ENCODE peak calls at places on chromosomes 6 and 20, in six cellular contexts. U is HCT116, D is endothelial cell of umbilical vein, C is prostate gland, M is suprapubic skin, I is H1. F is an unnamed sample.

GRCh38 chr6:37339911-37340638 is 13.7 kb upstream of the RNF8 start:
- DNase-seq in U (no peak), D (no peak), C (no peak), M (no peak), I (no peak), F (no peak)

GRCh38 chr20:45088247-45088646 is 12.7 kb downstream of the KCNS1 start:
- DNase-seq in U (no peak), D (no peak), C (no peak), M (no peak), I (no peak), F (no peak)

GRCh38 chr6:89410231-89411018 is 1.6 kb downstream of the RRAGD start:
- DNase-seq in U (no peak), D (no peak), C (no peak), M (no peak), I (no peak), F (no peak)

GRCh38 chr20:14782731-14783130 is 445.3 kb upstream of the FLRT3 start:
- DNase-seq in U (no peak), D (no peak), C (no peak), M (no peak), I (no peak), F (no peak)

GRCh38 chr6:8707956-8708772 is 272.8 kb upstream of the SLC35B3 start:
- DNase-seq in U (peak), D (no peak), C (peak), M (no peak), I (no peak), F (peak)

GRCh38 chr20:32497589-32498224 is 87.4 kb downstream of the NOL4L start:
- DNase-seq in U (no peak), D (peak), C (no peak), M (peak), I (no peak), F (no peak)

GRCh38 chr6:68427630-68428029 is 207.5 kb upstream of the ADGRB3 start:
- DNase-seq in U (no peak), D (no peak), C (no peak), M (no peak), I (no peak), F (no peak)

GRCh38 chr6:112214749-112215269 is 39.6 kb downstream of the LAMA4 start:
- DNase-seq in U (no peak), D (peak), C (no peak), M (no peak), I (no peak), F (no peak)

GRCh38 chr6:126054258-126054702 is 67.9 kb downstream of the TRMT11 start:
- DNase-seq in U (no peak), D (no peak), C (no peak), M (no peak), I (no peak), F (no peak)

GRCh38 chr6:76441850-76442249 is 369.4 kb upstream of the IMPG1 start:
- DNase-seq in U (no peak), D (no peak), C (no peak), M (no peak), I (no peak), F (no peak)

GRCh38 chr6:167832497-167833395 is 6.0 kb downstream of the AFDN start:
- DNase-seq in U (no peak), D (no peak), C (peak), M (no peak), I (no peak), F (no peak)

GRCh38 chr20:12928358-12928754 is 80.4 kb upstream of the SPTLC3 start:
- DNase-seq in U (no peak), D (no peak), C (no peak), M (no peak), I (no peak), F (no peak)

GRCh38 chr6:11731423-11731822 is 47.2 kb downstream of the ADTRP start:
- DNase-seq in U (no peak), D (no peak), C (no peak), M (no peak), I (no peak), F (no peak)

GRCh38 chr6:1131285-1132079 is 180.4 kb upstream of the FOXQ1 start:
- DNase-seq in U (no peak), D (no peak), C (no peak), M (no peak), I (no peak), F (no peak)

GRCh38 chr20:43906505-43907034 is 8.1 kb upstream of the TOX2 start:
- DNase-seq in U (no peak), D (no peak), C (no peak), M (no peak), I (no peak), F (no peak)

GRCh38 chr6:133951227-133951626 is 1.8 kb upstream of the TBPL1 start:
- DNase-seq in U (no peak), D (no peak), C (no peak), M (no peak), I (no peak), F (no peak)

GRCh38 chr6:43455034-43455747 is at the start of gene DLK2:
- DNase-seq in U (no peak), D (no peak), C (no peak), M (no peak), I (no peak), F (no peak)

GRCh38 chr6:71468841-71469750 is 180.5 kb downstream of the OGFRL1 start:
- DNase-seq in U (no peak), D (no peak), C (no peak), M (no peak), I (no peak), F (peak)

GRCh38 chr6:75657327-75657726 is 55.6 kb downstream of the SENP6 start:
- DNase-seq in U (no peak), D (no peak), C (no peak), M (no peak), I (no peak), F (no peak)

GRCh38 chr20:60851826-60852704 is 400.0 kb upstream of the CDH4 start:
- DNase-seq in U (no peak), D (no peak), C (no peak), M (no peak), I (peak), F (no peak)

GRCh38 chr6:157981395-157982296 is at the start of gene SYNJ2:
- DNase-seq in U (no peak), D (peak), C (peak), M (peak), I (peak), F (peak)

GRCh38 chr6:167570460-167571400 is 245.8 kb downstream of the TTLL2 start:
- DNase-seq in U (no peak), D (no peak), C (no peak), M (no peak), I (no peak), F (peak)

GRCh38 chr6:128118401-128118800 is 217.5 kb upstream of the THEMIS start:
- DNase-seq in U (no peak), D (peak), C (no peak), M (no peak), I (no peak), F (no peak)

GRCh38 chr20:31869673-31869941 is 720 bp downstream of the DUSP15 start:
- DNase-seq in U (no peak), D (no peak), C (no peak), M (no peak), I (no peak), F (no peak)

GRCh38 chr20:56987992-56988391 is 278.4 kb downstream of the BMP7 start:
- DNase-seq in U (no peak), D (no peak), C (no peak), M (no peak), I (no peak), F (no peak)

GRCh38 chr6:112282217-112282616 is 27.9 kb upstream of the LAMA4 start:
- DNase-seq in U (no peak), D (peak), C (no peak), M (no peak), I (no peak), F (peak)

GRCh38 chr6:142030115-142030619 is 102.6 kb upstream of the GJE1 start:
- DNase-seq in U (no peak), D (peak), C (no peak), M (no peak), I (no peak), F (no peak)

GRCh38 chr6:143449731-143450452 is 603 bp downstream of the ADAT2 start:
- DNase-seq in U (no peak), D (peak), C (peak), M (no peak), I (no peak), F (no peak)

GRCh38 chr6:124937645-124938044 is 24.6 kb upstream of the RNF217 start:
- DNase-seq in U (no peak), D (no peak), C (no peak), M (no peak), I (no peak), F (no peak)

GRCh38 chr20:44768854-44769480 is 23.3 kb downstream of the KCNK15 start:
- DNase-seq in U (no peak), D (no peak), C (no peak), M (no peak), I (no peak), F (no peak)

GRCh38 chr20:41170386-41171105 is 33.2 kb downstream of the PLCG1 start:
- DNase-seq in U (no peak), D (no peak), C (no peak), M (peak), I (no peak), F (peak)

GRCh38 chr6:34981951-34982350 is 92.9 kb downstream of the ANKS1A start:
- DNase-seq in U (no peak), D (no peak), C (no peak), M (no peak), I (no peak), F (no peak)

GRCh38 chr6:14984454-14984853 is 261.4 kb upstream of the JARID2 start:
- DNase-seq in U (no peak), D (no peak), C (no peak), M (no peak), I (no peak), F (no peak)

GRCh38 chr6:85576479-85576878 is 17.2 kb downstream of the SNX14 start:
- DNase-seq in U (no peak), D (peak), C (no peak), M (no peak), I (no peak), F (no peak)

GRCh38 chr6:82458147-82458546 is 94.5 kb downstream of the TPBG start:
- DNase-seq in U (no peak), D (no peak), C (no peak), M (no peak), I (no peak), F (no peak)

GRCh38 chr20:50190251-50191064 is at the start of gene CEBPB:
- DNase-seq in U (peak), D (peak), C (peak), M (peak), I (no peak), F (peak)
- TF ChIP-seq POLR2AphosphoS5 in U (peak), D (peak), C (peak), M (peak), I (peak), F (peak)

GRCh38 chr20:38245753-38246152 is 14.8 kb downstream of the KIAA1755 start:
- DNase-seq in U (no peak), D (no peak), C (peak), M (no peak), I (no peak), F (no peak)
- TF ChIP-seq POLR2AphosphoS5 in U (no peak), D (no peak), C (peak), M (no peak), I (no peak), F (no peak)

GRCh38 chr6:31899215-31899614 is 1.7 kb upstream of the EHMT2 start:
- DNase-seq in U (no peak), D (no peak), C (no peak), M (no peak), I (no peak), F (no peak)

GRCh38 chr6:31898200-31899011 is 908 bp upstream of the EHMT2 start:
- DNase-seq in U (peak), D (peak), C (no peak), M (no peak), I (no peak), F (no peak)

GRCh38 chr6:31896856-31897611 is 464 bp downstream of the EHMT2 start:
- DNase-seq in U (no peak), D (no peak), C (no peak), M (peak), I (no peak), F (no peak)

GRCh38 chr6:31896493-31896855 is 1.0 kb downstream of the EHMT2 start:
- DNase-seq in U (no peak), D (no peak), C (no peak), M (no peak), I (no peak), F (no peak)

DNA sequence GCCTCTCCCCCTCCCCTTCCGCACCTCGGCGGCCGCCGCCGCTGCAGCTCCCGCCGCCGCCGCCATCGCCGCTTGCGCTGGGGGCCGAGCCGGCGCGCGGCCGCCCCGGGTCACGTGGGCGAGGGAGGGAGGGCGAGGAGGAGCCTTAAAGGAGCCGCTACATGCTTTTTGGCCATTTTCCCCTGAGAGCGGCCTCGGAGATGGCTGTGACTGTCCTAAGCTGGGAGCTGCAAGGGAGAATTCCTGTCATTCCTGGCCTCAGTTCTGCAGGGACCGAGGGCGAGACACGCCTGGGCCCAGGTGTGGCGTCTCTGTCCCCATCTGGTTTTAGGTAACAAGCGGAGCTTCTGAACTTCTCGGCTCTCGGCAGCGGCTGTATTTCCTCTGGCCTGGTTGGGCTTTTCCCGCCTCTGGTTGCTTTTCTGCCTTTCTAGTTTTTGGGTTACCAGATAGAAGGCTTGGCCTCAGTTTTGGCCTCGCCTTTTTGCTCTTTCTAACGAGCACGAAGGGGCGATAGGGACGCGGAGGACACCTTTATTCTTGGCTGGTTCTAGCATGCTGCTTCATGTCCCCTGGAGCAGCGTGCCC is at the start of gene EHMT2:
- DNase-seq in U (peak), D (peak), C (peak), M (peak), I (no peak), F (peak)
- TF ChIP-seq POLR2AphosphoS5 in U (peak), D (no peak), C (peak), M (peak), I (peak), F (peak)

DNA sequence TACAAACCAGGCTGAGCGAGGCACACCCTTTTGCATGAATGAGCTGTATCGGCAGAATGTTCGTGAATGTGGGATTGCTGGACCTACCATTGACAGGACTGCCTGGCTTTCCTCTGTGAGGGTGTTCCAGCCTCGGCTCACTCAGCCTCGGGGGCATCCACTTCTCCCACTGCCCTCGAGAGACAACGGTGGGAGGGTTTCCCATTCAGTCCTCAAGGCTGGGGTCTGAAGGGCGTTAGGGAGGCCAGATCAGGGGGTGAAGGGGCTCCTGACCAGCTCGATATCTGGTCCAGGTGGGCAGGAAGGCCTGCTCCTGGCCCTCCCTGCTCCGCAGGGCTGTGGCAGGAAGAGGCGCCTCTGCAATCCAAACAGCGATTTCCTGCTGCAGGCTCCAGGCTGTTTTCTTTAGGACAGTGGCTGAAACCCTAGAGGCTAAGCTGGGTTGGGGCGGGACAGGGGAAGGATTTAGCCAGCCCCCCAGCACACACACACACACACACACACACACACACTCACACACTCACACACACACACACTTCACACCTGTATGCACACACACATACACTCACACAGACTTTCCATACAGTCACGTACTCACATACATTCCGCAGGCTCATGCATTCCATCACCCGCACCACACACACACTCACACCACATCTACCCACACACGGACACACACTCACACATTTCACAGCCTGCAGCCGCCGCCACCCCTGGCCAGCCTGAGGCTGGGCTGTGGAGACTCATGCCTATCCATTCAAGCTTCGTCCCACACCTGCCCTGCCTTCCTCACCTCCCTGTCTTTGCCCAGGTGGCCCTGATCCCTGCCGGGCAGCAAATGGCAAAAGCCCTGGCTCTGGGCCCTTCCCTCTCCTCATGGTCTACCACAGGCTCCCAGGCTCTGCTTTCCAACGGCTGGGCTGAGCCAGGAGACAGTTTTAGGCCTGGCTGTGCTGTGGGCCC is 17.7 kb downstream of the MDFI start:
- DNase-seq in U (no peak), D (peak), C (no peak), M (no peak), I (no peak), F (no peak)
- TF ChIP-seq POLR2AphosphoS5 in U (no peak), D (peak), C (no peak), M (no peak), I (no peak), F (no peak)

DNA sequence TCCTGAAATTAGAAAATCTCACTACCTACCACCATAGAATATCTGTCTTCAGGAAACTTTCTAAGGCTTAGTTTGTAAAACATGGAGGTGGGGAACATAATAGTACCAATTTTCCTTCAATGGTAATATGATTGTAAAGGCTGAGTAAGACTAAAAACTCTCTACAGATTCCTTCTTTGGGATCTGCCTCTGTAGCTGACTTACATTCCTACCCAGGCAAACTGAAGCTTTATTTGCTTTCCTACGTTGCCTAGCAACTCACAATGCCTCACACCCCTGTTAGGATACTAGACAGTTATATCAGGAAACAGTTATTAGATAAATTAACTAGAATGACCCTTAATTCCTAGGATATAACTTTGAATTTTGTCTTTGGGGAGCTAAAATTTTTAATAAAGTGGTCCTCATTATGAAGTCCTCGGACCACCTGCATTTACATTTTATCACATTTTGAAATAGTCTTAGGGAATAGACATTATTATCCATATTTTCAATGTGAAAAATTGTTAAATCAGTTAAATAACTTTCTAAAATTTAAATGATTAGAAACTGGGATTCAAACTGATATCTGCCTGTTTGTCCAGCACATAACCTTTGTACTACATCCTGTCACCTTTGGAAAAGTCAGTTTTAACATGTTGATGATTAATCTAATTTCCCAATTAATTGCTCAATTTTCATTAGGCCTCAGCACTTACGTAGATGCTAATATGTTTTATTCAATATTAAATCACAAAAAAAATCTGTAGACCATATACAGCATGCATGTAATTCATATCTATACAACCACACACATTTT is 591.4 kb downstream of the RNF144B start:
- DNase-seq in U (no peak), D (no peak), C (peak), M (no peak), I (no peak), F (no peak)
- TF ChIP-seq POLR2AphosphoS5 in U (no peak), D (no peak), C (no peak), M (no peak), I (no peak), F (no peak)

DNA sequence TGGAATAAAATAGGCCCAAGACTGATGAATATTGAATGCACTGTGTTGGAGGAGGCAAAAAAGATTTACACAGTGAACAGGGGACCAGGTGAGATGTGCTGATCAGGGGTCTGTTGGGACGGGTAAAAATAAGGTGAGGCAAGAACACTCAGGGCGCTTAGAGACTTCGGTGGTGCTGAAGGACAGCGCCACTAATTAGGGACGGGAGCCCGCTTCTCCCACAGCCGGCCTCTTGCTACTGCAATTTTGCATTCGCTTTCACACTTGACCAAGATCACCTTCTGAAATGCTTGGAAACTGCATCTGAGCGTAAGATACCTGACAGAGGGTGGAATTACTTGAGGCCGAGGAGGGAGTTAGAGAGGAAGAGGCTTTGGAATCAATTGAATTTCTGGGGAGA is 7.3 kb downstream of the TFAP2D start:
- DNase-seq in U (no peak), D (peak), C (no peak), M (no peak), I (no peak), F (no peak)
- TF ChIP-seq POLR2AphosphoS5 in U (no peak), D (no peak), C (no peak), M (no peak), I (peak), F (no peak)

GRCh38 chr6:31622678-31623077 is 2.2 kb downstream of the PRRC2A start:
- DNase-seq in U (no peak), D (no peak), C (peak), M (no peak), I (no peak), F (peak)
- TF ChIP-seq POLR2AphosphoS5 in U (no peak), D (no peak), C (peak), M (no peak), I (no peak), F (no peak)

GRCh38 chr6:39280247-39280731 is 33.9 kb downstream of the KCNK17 start:
- DNase-seq in U (peak), D (no peak), C (no peak), M (no peak), I (no peak), F (no peak)
- TF ChIP-seq POLR2AphosphoS5 in U (peak), D (no peak), C (no peak), M (no peak), I (no peak), F (no peak)

DNA sequence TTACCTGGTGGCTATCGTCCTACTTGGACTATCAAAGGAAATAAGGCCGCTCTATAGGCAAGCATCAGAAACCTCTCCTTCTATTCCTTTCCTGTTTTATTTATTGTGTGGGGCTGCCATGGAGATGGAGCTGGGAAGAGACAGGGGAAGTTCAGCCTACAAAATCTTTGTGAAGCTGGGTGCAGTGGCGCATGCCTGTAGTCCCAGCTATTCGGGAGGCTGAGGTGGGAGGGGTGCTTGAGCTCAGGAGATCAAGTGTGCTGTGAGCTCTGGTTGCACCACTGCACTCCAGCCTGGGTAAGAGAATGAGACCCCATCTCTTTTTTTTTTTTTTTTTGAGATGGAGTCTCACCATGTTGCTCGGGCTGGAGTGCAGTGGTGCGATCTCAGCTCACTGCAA is 60.3 kb downstream of the KCNB1 start:
- DNase-seq in U (no peak), D (no peak), C (no peak), M (no peak), I (no peak), F (no peak)
- TF ChIP-seq POLR2AphosphoS5 in U (no peak), D (no peak), C (no peak), M (no peak), I (no peak), F (no peak)